ENCODE peak calls at places on chromosome 4, in nine cellular contexts. J, B, L, W, U, M, N, T and O are unnamed samples.

GRCh38 chr4:26576171-26576829 is 7.6 kb upstream of the TBC1D19 start:
- DNase-seq in J (no peak), B (no peak), L (no peak), W (no peak), U (peak), M (no peak), N (no peak), T (no peak), O (peak)

GRCh38 chr4:105994061-105994460 is 98.8 kb downstream of the NPNT start:
- DNase-seq in J (no peak), B (no peak), L (no peak), W (no peak), U (no peak), M (no peak), N (no peak), T (no peak), O (no peak)

GRCh38 chr4:81052119-81053068 is 21.9 kb downstream of the BMP3 start:
- DNase-seq in J (peak), B (peak), L (no peak), W (peak), U (peak), M (no peak), N (no peak), T (peak), O (no peak)

GRCh38 chr4:152325831-152326230 is 210.1 kb downstream of the FBXW7 start:
- DNase-seq in J (no peak), B (no peak), L (no peak), W (peak), U (no peak), M (no peak), N (no peak), T (no peak), O (no peak)

GRCh38 chr4:173218411-173219125 is 50.0 kb downstream of the GALNT7 start:
- DNase-seq in J (no peak), B (no peak), L (no peak), W (peak), U (no peak), M (no peak), N (no peak), T (no peak), O (no peak)

GRCh38 chr4:13054410-13054970 is 429.6 kb downstream of the RAB28 start:
- DNase-seq in J (no peak), B (no peak), L (no peak), W (no peak), U (no peak), M (no peak), N (no peak), T (no peak), O (no peak)

GRCh38 chr4:105474110-105474518 is 252 bp upstream of the PPA2 start:
- DNase-seq in J (no peak), B (no peak), L (peak), W (peak), U (no peak), M (peak), N (peak), T (peak), O (peak)

GRCh38 chr4:112521123-112522116 is 5.4 kb upstream of the NEUROG2 start:
- DNase-seq in J (no peak), B (no peak), L (no peak), W (no peak), U (peak), M (no peak), N (no peak), T (no peak), O (no peak)

GRCh38 chr4:152138451-152138850 is 377.6 kb upstream of the GATB start:
- DNase-seq in J (no peak), B (no peak), L (no peak), W (no peak), U (no peak), M (no peak), N (no peak), T (no peak), O (no peak)

GRCh38 chr4:3518941-3519340 is 13.3 kb downstream of the LRPAP1 start:
- DNase-seq in J (no peak), B (no peak), L (no peak), W (no peak), U (no peak), M (no peak), N (peak), T (peak), O (no peak)

GRCh38 chr4:122606364-122607043 is 14.4 kb downstream of the IL21 start:
- DNase-seq in J (no peak), B (no peak), L (no peak), W (no peak), U (peak), M (no peak), N (no peak), T (no peak), O (no peak)

GRCh38 chr4:7559741-7560376 is 125.1 kb upstream of the PSAPL1 start:
- DNase-seq in J (no peak), B (no peak), L (no peak), W (no peak), U (no peak), M (no peak), N (no peak), T (no peak), O (no peak)

GRCh38 chr4:1630266-1630665 is 53.8 kb downstream of the FAM53A start:
- DNase-seq in J (no peak), B (no peak), L (no peak), W (no peak), U (no peak), M (no peak), N (no peak), T (no peak), O (no peak)

GRCh38 chr4:176134670-176135069 is 60.7 kb downstream of the SPATA4 start:
- DNase-seq in J (no peak), B (no peak), L (no peak), W (no peak), U (no peak), M (no peak), N (no peak), T (no peak), O (no peak)

GRCh38 chr4:99202536-99202935 is 16.5 kb downstream of the ADH6 start:
- DNase-seq in J (no peak), B (no peak), L (no peak), W (no peak), U (no peak), M (no peak), N (no peak), T (no peak), O (no peak)

GRCh38 chr4:79141530-79141929 is 184.3 kb downstream of the NAA11 start:
- DNase-seq in J (no peak), B (no peak), L (no peak), W (peak), U (peak), M (no peak), N (no peak), T (no peak), O (no peak)

GRCh38 chr4:4619821-4620220 is 78.0 kb upstream of the STX18 start:
- DNase-seq in J (no peak), B (no peak), L (no peak), W (no peak), U (no peak), M (no peak), N (no peak), T (no peak), O (no peak)

GRCh38 chr4:183261953-183262775 is 57.9 kb downstream of the CLDN22 start:
- DNase-seq in J (peak), B (peak), L (peak), W (peak), U (peak), M (peak), N (peak), T (peak), O (peak)

GRCh38 chr4:119314356-119314755 is 7.6 kb downstream of the FABP2 start:
- DNase-seq in J (no peak), B (no peak), L (no peak), W (peak), U (peak), M (no peak), N (no peak), T (no peak), O (no peak)

GRCh38 chr4:158771776-158772175 is 3.0 kb downstream of the FNIP2 start:
- DNase-seq in J (no peak), B (no peak), L (no peak), W (no peak), U (no peak), M (no peak), N (no peak), T (no peak), O (no peak)

GRCh38 chr4:123856689-123857545 is 460.3 kb downstream of the SPRY1 start:
- DNase-seq in J (no peak), B (no peak), L (no peak), W (no peak), U (peak), M (no peak), N (no peak), T (peak), O (peak)

GRCh38 chr4:14908635-14909034 is 93.6 kb upstream of the CPEB2 start:
- DNase-seq in J (no peak), B (no peak), L (no peak), W (peak), U (no peak), M (no peak), N (no peak), T (no peak), O (no peak)

GRCh38 chr4:2350982-2351381 is 67.5 kb downstream of the ZFYVE28 start:
- DNase-seq in J (no peak), B (no peak), L (no peak), W (no peak), U (no peak), M (no peak), N (peak), T (no peak), O (no peak)

GRCh38 chr4:21811576-21811975 is 137.0 kb downstream of the KCNIP4 start:
- DNase-seq in J (no peak), B (no peak), L (no peak), W (no peak), U (no peak), M (no peak), N (no peak), T (no peak), O (no peak)

GRCh38 chr4:82431026-82431745 is 796 bp downstream of the ENOPH1 start:
- DNase-seq in J (peak), B (peak), L (no peak), W (peak), U (peak), M (peak), N (no peak), T (no peak), O (no peak)